ENCODE peak calls at places on chromosome 5, in nine cellular contexts. F is foreskin fibroblast, W is HCT116, K is mucosa of descending colon, O is HL-60, S is prostate gland, Z is HFF-Myc, N is IMR-90, L is tibial nerve. D is an unnamed sample.

GRCh38 chr5:4868140-4868735 is 271.9 kb upstream of the ADAMTS16 start:
- DNase-seq in F (peak; percentile 28), W (peak; percentile 37), K (peak; percentile 68), O (peak; percentile 44), S (no peak), Z (peak; percentile 4), N (no peak), L (peak; percentile 61), D (no peak)

GRCh38 chr5:16756692-16757091 is 139.9 kb upstream of the RETREG1 start:
- DNase-seq in F (no peak), W (no peak), K (no peak), O (no peak), S (no peak), Z (no peak), N (no peak), L (no peak), D (no peak)

GRCh38 chr5:16934123-16934522 is 2.0 kb downstream of the MYO10 start:
- DNase-seq in F (peak; percentile 89), W (peak; percentile 63), K (peak; percentile 80), O (peak; percentile 69), S (peak; percentile 50), Z (no peak), N (peak; percentile 80), L (peak; percentile 49), D (no peak)

GRCh38 chr5:56566374-56567249 is 248.7 kb upstream of the MAP3K1 start:
- DNase-seq in F (no peak), W (no peak), K (no peak), O (no peak), S (no peak), Z (no peak), N (no peak), L (no peak), D (no peak)

GRCh38 chr5:176697929-176698520 is 50.7 kb downstream of the TSPAN17 start:
- DNase-seq in F (no peak), W (no peak), K (no peak), O (no peak), S (no peak), Z (no peak), N (no peak), L (no peak), D (no peak)

GRCh38 chr5:13957032-13957645 is 12.7 kb upstream of the DNAH5 start:
- DNase-seq in F (peak; percentile 66), W (peak; percentile 41), K (peak; percentile 42), O (peak; percentile 26), S (peak; percentile 33), Z (peak; percentile 24), N (peak; percentile 78), L (no peak), D (peak; percentile 5)

GRCh38 chr5:5063533-5063953 is 76.6 kb upstream of the ADAMTS16 start:
- DNase-seq in F (no peak), W (no peak), K (no peak), O (no peak), S (no peak), Z (no peak), N (no peak), L (no peak), D (no peak)

GRCh38 chr5:153952893-153953292 is 85.8 kb downstream of the FAM114A2 start:
- DNase-seq in F (peak; percentile 73), W (no peak), K (no peak), O (no peak), S (no peak), Z (peak; percentile 30), N (no peak), L (no peak), D (no peak)

GRCh38 chr5:138360941-138361452 is 8.5 kb downstream of the KDM3B start:
- DNase-seq in F (no peak), W (no peak), K (no peak), O (no peak), S (no peak), Z (no peak), N (no peak), L (no peak), D (no peak)

GRCh38 chr5:123844873-123845272 is 332.9 kb downstream of the CSNK1G3 start:
- DNase-seq in F (peak; percentile 15), W (no peak), K (no peak), O (no peak), S (no peak), Z (no peak), N (peak; percentile 5), L (no peak), D (no peak)

GRCh38 chr5:368162-369084 is 46.9 kb downstream of the AHRR start:
- DNase-seq in F (peak; percentile 98), W (no peak), K (peak; percentile 30), O (peak; percentile 70), S (peak; percentile 2), Z (peak; percentile 59), N (peak; percentile 98), L (peak; percentile 3), D (peak; percentile 80)

GRCh38 chr5:75733767-75734166 is 16.5 kb upstream of the POC5 start:
- DNase-seq in F (no peak), W (no peak), K (no peak), O (no peak), S (no peak), Z (no peak), N (no peak), L (no peak), D (no peak)

DNA sequence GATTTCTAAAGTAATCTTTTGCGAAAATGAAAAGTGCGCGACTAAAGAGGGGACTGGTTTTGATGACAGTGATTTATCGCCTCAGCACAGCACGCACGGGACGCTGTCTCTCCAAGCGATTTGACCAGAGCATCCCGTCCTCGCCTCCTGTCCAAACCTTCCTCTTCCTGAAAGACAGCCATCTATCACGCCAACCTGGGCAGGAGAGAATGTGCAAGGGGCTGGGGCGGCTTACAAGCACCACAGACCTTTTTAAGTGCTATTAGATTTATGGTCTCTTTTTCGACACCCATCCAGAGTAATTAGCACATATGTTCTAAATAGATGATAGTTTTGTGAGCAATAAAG is 7.4 kb downstream of the NR2F1-AS1 start:
- DNase-seq in F (no peak), W (no peak), K (no peak), O (no peak), S (no peak), Z (no peak), N (no peak), L (no peak), D (no peak)
- H3K4me3 ChIP-seq in F (no peak overlapping the region), W (no peak overlapping the region), K (no peak overlapping the region), O (no peak overlapping the region), S (peak overlapping the region; percentile 14), Z (no peak overlapping the region), N (no peak overlapping the region), L (no peak overlapping the region), D (no peak overlapping the region)

DNA sequence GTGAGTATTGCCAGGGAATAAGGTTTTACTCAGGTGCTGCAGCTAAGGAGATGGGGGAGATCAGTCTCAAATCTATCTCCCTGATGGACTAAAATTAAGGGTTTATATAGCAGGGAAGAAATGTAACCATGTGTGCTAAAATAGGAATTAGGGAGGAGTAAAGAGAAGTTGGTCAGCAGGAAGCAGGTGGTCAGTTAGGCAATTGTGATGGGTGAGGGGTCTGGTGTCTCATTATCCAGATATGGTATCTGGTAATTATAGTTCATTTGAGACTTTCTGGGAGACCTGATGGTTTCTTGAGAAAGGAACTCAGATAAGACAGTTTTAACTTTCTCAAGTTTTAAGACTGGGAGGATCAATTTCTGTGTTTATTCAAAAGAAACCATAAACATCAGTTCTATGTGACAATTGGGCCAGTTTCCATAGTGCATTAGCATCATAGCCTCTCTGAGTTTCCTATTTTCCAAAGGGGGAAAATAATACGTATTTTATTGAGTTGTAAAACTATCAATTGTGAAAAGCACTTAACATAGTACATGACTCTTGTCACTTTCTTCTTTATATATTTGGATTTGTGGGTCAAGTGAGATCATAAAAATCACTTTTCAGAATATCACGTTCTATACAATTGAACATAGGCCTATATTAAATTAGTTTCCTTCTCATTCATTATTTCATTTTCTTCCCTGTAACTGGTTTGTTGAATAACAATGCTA is 115.9 kb downstream of the ZSWIM6 start:
- DNase-seq in F (no peak), W (no peak), K (no peak), O (no peak), S (no peak), Z (no peak), N (no peak), L (no peak), D (no peak)
- TF ChIP-seq CTCF in F (no peak), W (no peak), K (no peak), O (no peak), S (no peak), Z (no peak), N (no peak), L (no peak), D (no peak)

GRCh38 chr5:122842016-122842580 is 3.3 kb upstream of the SNX24 start:
- DNase-seq in F (no peak), W (no peak), K (no peak), O (no peak), S (no peak), Z (no peak), N (no peak), L (no peak), D (no peak)
- H3K4me3 ChIP-seq in F (no peak overlapping the region), W (no peak overlapping the region), K (no peak overlapping the region), O (no peak overlapping the region), S (no peak overlapping the region), Z (no peak overlapping the region), N (no peak overlapping the region), L (no peak overlapping the region), D (no peak overlapping the region)

GRCh38 chr5:178331491-178331981 is 98.9 kb upstream of the PHYKPL start:
- DNase-seq in F (peak; percentile 24), W (no peak), K (peak; percentile 55), O (no peak), S (peak; percentile 86), Z (no peak), N (no peak), L (peak; percentile 19), D (no peak)

GRCh38 chr5:178332096-178332780 is 99.6 kb upstream of the PHYKPL start:
- DNase-seq in F (no peak), W (no peak), K (no peak), O (no peak), S (peak; percentile 53), Z (no peak), N (no peak), L (no peak), D (no peak)

GRCh38 chr5:178335287-178336030 is 102.9 kb upstream of the PHYKPL start:
- DNase-seq in F (no peak), W (no peak), K (no peak), O (peak; percentile 54), S (no peak), Z (no peak), N (no peak), L (no peak), D (no peak)

GRCh38 chr5:178334856-178335255 is 102.3 kb upstream of the PHYKPL start:
- DNase-seq in F (no peak), W (no peak), K (no peak), O (peak; percentile 84), S (no peak), Z (no peak), N (no peak), L (no peak), D (no peak)

DNA sequence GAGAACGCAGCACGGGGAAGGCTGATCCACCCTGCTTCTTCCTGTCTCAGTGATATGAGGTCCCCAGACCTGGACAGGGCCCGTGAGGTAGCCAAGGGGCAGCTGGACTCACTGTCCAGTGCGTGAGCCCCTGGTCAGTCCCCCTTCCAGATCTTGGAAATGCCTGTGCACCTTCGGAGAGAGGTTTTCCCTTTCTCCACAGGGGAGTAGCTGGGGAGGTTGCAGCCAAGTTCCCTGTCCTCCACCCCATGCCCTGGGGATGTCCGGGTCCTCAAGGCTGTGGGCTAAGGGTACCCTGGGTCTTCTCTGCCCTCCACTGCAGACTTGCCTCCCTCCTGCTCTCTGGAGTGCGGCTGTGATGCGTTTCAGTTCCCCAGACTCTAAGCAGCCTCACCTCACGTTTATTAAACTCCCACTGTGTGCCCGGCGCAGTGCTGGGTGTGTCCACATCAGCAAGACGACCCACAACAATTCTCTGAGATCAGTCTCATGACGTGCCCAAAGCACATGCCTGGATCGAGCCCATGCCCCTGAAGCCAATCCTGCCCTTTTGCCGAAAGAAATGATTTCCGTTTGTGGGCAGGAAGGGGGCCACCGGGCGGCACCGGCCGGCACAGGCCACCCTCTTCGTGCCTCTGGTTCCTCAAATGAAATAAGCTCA is 101.3 kb upstream of the PHYKPL start:
- DNase-seq in F (no peak), W (no peak), K (no peak), O (peak; percentile 27), S (no peak), Z (no peak), N (no peak), L (no peak), D (no peak)
- TF ChIP-seq CTCF in F (no peak), W (no peak), K (no peak), O (no peak), S (no peak), Z (no peak), N (no peak), L (no peak), D (no peak)